ENCODE peak calls at places on chromosome 10, in ten cellular contexts. U, L, I, E, W, H, S, G, B and M are unnamed samples.

GRCh38 chr10:77245953-77246352 is 391.7 kb downstream of the KCNMA1 start:
- DNase-seq in I (no peak), H (peak; percentile 83), L (no peak), E (no peak), U (no peak), B (no peak), S (no peak), G (no peak), W (no peak), M (no peak)

GRCh38 chr10:49700211-49700610 is 20.8 kb downstream of the C10orf53 start:
- DNase-seq in U (no peak), G (no peak), L (no peak), E (no peak), S (no peak), W (no peak), I (no peak), B (no peak), H (no peak), M (no peak)

GRCh38 chr10:85557706-85558105 is 808.9 kb downstream of the GRID1 start:
- DNase-seq in I (no peak), W (no peak), U (no peak), G (no peak), H (no peak), B (no peak), E (no peak), S (no peak), L (no peak), M (no peak)

GRCh38 chr10:131888186-131888604 is 12.6 kb upstream of the PPP2R2D start:
- DNase-seq in S (no peak), E (no peak), U (no peak), W (no peak), B (peak; percentile 2), H (no peak), G (no peak), L (no peak), I (no peak), M (no peak)

GRCh38 chr10:21721000-21721670 is 187.1 kb downstream of the MLLT10 start:
- DNase-seq in G (no peak), L (no peak), U (no peak), W (no peak), I (no peak), E (no peak), H (no peak), S (no peak), B (no peak), M (no peak)

GRCh38 chr10:131819241-131820072 is 81.4 kb upstream of the PPP2R2D start:
- DNase-seq in H (no peak), U (peak; percentile 49), I (peak; percentile 16), S (peak; percentile 9), B (no peak), L (no peak), W (no peak), E (no peak), G (no peak), M (no peak)

GRCh38 chr10:50503661-50504320 is 120.0 kb downstream of the SGMS1 start:
- DNase-seq in I (no peak), E (no peak), L (no peak), U (peak; percentile 3), H (no peak), G (no peak), W (no peak), B (no peak), S (no peak), M (no peak)

GRCh38 chr10:6049031-6049400 is 13.2 kb downstream of the IL2RA start:
- DNase-seq in S (no peak), B (no peak), L (no peak), U (no peak), G (no peak), I (no peak), W (no peak), E (no peak), H (no peak), M (no peak)

GRCh38 chr10:71739368-71739900 is 19.9 kb upstream of the C10orf105 start:
- DNase-seq in I (no peak), G (no peak), L (no peak), H (no peak), S (no peak), U (no peak), E (no peak), B (no peak), W (no peak), M (no peak)

GRCh38 chr10:71741671-71742070 is 22.1 kb upstream of the C10orf105 start:
- DNase-seq in H (no peak), L (no peak), G (no peak), S (no peak), W (no peak), I (no peak), E (no peak), B (no peak), U (no peak), M (no peak)

GRCh38 chr10:71741029-71741428 is 21.5 kb upstream of the C10orf105 start:
- DNase-seq in H (no peak), U (no peak), W (no peak), S (no peak), I (no peak), G (no peak), E (no peak), B (no peak), L (no peak), M (no peak)

GRCh38 chr10:71742301-71743098 is 22.9 kb upstream of the C10orf105 start:
- DNase-seq in E (no peak), H (no peak), W (no peak), B (no peak), L (no peak), S (no peak), I (no peak), U (no peak), G (no peak), M (no peak)

GRCh38 chr10:71740069-71740468 is 20.5 kb upstream of the C10orf105 start:
- DNase-seq in E (peak; percentile 76), G (peak; percentile 56), U (no peak), I (no peak), S (no peak), W (no peak), L (no peak), H (peak; percentile 51), B (peak; percentile 50), M (no peak)
- TF ChIP-seq CTCF in E (no peak), G (peak; percentile 0), U (no peak), I (no peak), S (no peak), W (no peak), L (no peak), H (no peak), B (no peak), M (no peak)

DNA sequence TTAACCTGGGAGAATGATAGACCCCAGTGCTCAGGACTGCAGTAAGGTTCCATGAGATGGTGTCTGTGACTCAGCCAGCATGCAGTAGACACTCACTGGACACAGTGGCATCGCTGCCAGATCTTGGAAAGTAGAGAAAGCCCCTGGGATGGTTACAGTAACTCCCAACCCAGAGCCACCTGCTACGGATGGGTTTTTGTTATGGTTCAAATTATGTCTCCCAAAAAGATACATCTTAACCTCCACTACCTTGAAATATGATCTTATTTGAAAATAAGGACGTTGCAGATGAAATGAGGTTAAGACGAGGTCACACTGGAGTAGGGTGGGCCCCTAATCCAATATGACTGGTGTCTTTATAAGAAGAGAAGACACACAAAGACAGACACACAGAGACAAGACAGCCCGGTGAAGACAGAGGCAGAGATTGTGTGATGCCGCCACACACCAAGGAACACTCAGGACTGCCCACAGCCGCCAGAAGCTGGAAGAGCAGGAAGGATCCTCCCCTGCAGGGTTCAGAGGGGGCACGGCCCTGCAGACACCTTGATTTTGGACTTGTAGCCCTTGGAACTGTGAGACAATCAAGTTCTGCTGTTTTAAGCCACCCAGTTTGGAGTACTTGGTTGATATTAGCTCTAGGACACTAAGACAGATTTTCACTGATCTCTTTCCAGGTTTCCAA is 72.2 kb upstream of the NANOS1 start:
- DNase-seq in G (no peak), S (no peak), E (no peak), B (no peak), W (no peak), I (no peak), U (no peak), L (no peak), H (no peak), M (no peak)
- TF ChIP-seq CTCF in G (no peak), S (no peak), E (no peak), B (no peak), W (no peak), I (no peak), U (no peak), L (no peak), H (no peak), M (no peak)

GRCh38 chr10:111034598-111035310 is 42.1 kb upstream of the ADRA2A start:
- DNase-seq in U (no peak), S (no peak), I (no peak), B (no peak), L (no peak), W (no peak), G (no peak), E (no peak), H (peak; percentile 43), M (no peak)

GRCh38 chr10:111039522-111039921 is 37.3 kb upstream of the ADRA2A start:
- DNase-seq in U (no peak), E (no peak), W (no peak), H (no peak), B (no peak), G (no peak), L (no peak), S (no peak), I (no peak), M (no peak)

GRCh38 chr10:111035542-111035941 is 41.3 kb upstream of the ADRA2A start:
- DNase-seq in L (no peak), G (no peak), E (no peak), U (no peak), S (no peak), B (no peak), H (peak; percentile 7), I (no peak), W (no peak), M (no peak)

DNA sequence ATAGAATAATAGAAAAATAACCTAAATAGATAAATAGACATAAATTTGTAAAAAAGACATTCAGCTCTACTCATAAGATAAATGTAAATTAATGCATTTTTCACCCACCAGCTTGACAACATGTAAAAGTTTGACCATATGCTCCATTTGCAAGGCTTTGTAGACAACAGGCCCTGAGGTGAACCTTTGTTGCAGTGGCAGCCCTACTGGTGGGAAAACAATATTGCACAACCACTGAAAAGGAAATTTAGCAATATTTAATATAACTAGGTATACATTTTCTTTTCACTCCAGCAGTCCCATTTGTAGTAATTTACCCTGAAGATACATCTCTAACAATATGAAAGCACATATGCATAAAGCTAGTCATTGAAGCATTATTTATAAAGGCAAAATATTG is 39.0 kb upstream of the ADRA2A start:
- DNase-seq in L (no peak), H (peak; percentile 20), B (no peak), I (no peak), E (no peak), U (no peak), W (no peak), S (no peak), G (no peak), M (no peak)
- TF ChIP-seq CTCF in L (peak; percentile 21), H (peak; percentile 41), B (no peak), I (peak; percentile 14), E (no peak), U (peak; percentile 12), W (peak; percentile 11), S (no peak), G (no peak), M (no peak)

GRCh38 chr10:84213076-84213475 is 12.3 kb downstream of the LRIT2 start:
- DNase-seq in W (no peak), E (no peak), S (no peak), I (no peak), U (no peak), L (no peak), H (no peak), B (no peak), G (no peak), M (no peak)

GRCh38 chr10:84212015-84212414 is 13.3 kb downstream of the LRIT2 start:
- DNase-seq in B (no peak), S (no peak), G (no peak), W (no peak), I (no peak), H (no peak), E (no peak), L (no peak), U (no peak), M (no peak)

GRCh38 chr10:84214046-84214572 is 11.2 kb downstream of the LRIT2 start:
- DNase-seq in S (peak; percentile 21), U (no peak), I (no peak), H (no peak), E (no peak), B (no peak), L (no peak), W (no peak), G (no peak), M (no peak)

GRCh38 chr10:84216834-84217233 is 8.5 kb downstream of the LRIT2 start:
- DNase-seq in L (no peak), H (no peak), E (no peak), W (no peak), I (no peak), G (no peak), S (no peak), U (no peak), B (no peak), M (no peak)

DNA sequence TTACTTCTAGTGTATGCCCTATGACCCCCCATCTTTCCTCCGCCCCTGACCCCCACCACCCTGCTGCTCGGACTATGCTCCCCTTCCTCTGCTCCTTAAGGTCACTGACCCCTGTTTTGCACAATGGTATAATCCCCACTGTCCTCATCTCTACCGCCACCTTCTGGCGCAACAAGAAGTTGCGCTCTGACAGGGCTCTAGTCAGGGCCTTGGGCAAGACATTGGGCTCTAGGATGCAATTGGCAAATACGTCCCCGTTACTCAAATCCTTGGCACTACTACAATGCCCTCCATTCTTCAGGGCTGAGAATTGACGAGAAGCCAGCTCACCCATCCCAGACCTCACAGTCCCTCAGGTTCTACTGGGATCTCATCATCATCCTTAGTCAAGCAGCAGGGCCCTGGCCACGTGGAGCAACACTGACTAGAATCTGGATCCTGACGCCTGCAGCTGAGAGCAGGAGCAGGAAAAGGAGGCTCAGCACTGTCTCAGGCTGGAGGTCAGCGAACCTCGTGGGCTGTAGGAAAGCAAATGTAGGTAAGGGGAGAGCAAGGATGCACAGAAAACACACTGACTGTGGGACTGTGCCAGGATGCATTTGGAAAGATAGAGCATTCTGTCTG is 10.6 kb downstream of the LRIT2 start:
- DNase-seq in G (no peak), I (peak; percentile 57), U (peak; percentile 16), B (no peak), E (no peak), W (peak; percentile 73), S (peak; percentile 75), H (no peak), L (no peak), M (no peak)
- TF ChIP-seq CTCF in G (no peak), I (peak; percentile 48), U (peak; percentile 28), B (peak; percentile 32), E (no peak), W (peak; percentile 75), S (peak; percentile 61), H (peak; percentile 10), L (peak; percentile 10), M (no peak)